ENCODE peak calls at places on chromosomes 7 and 10, in five cellular contexts. R, V, G, W and B are unnamed samples.

GRCh38 chr10:68079434-68079833 is 4.4 kb upstream of the HERC4 start:
- DNase-seq in W (no peak), V (no peak), R (no peak), G (no peak), B (no peak)

GRCh38 chr7:141409219-141409618 is 142.0 kb upstream of the AGK start:
- DNase-seq in V (no peak), G (no peak), W (no peak), R (no peak), B (no peak)

GRCh38 chr10:18312385-18313145 is 172.3 kb downstream of the CACNB2 start:
- DNase-seq in V (peak; percentile 52), R (no peak), W (no peak), G (no peak), B (peak; percentile 49)

GRCh38 chr10:49353026-49353894 is 42.6 kb downstream of the DRGX start:
- DNase-seq in R (no peak), V (no peak), G (no peak), W (no peak), B (no peak)

GRCh38 chr7:22350466-22351328 is 6.3 kb downstream of the RAPGEF5 start:
- DNase-seq in V (no peak), W (peak; percentile 84), R (no peak), G (no peak), B (peak; percentile 90)

GRCh38 chr7:30226593-30227268 is 57.7 kb upstream of the ZNRF2 start:
- DNase-seq in V (peak; percentile 58), G (no peak), W (no peak), R (no peak), B (peak; percentile 73)

GRCh38 chr10:31660301-31660700 is 268.3 kb downstream of the ARHGAP12 start:
- DNase-seq in G (peak; percentile 94), V (no peak), W (no peak), R (no peak), B (no peak)

GRCh38 chr10:26890956-26891355 is 30.2 kb upstream of the ABI1 start:
- DNase-seq in G (no peak), V (no peak), R (peak; percentile 50), W (peak; percentile 87), B (peak; percentile 72)

GRCh38 chr7:21543528-21544302 is 876 bp downstream of the DNAH11 start:
- DNase-seq in V (no peak), G (no peak), W (no peak), R (no peak), B (no peak)

GRCh38 chr10:99595770-99596465 is 24.3 kb downstream of the SLC25A28 start:
- DNase-seq in W (no peak), V (no peak), G (no peak), R (no peak), B (no peak)

GRCh38 chr7:134763960-134764359 is 15.5 kb upstream of the CALD1 start:
- DNase-seq in R (no peak), W (no peak), V (no peak), G (no peak), B (no peak)

GRCh38 chr10:17226891-17227303 is 1.1 kb upstream of the VIM start:
- DNase-seq in W (no peak), V (no peak), R (no peak), G (peak; percentile 64), B (no peak)

GRCh38 chr10:49568235-49568634 is 29.3 kb upstream of the ERCC6 start:
- DNase-seq in V (no peak), W (peak; percentile 75), G (no peak), R (no peak), B (no peak)

GRCh38 chr7:48089415-48089975 is 430 bp downstream of the UPP1 start:
- DNase-seq in G (peak; percentile 85), W (peak; percentile 86), V (no peak), R (peak; percentile 78), B (no peak)

GRCh38 chr10:102642553-102643345 is 1.5 kb upstream of the TRIM8 start:
- DNase-seq in W (peak; percentile 91), R (peak; percentile 76), G (peak; percentile 86), V (no peak), B (peak; percentile 50)

GRCh38 chr10:49611166-49611814 is 1.2 kb downstream of the SLC18A3 start:
- DNase-seq in W (peak; percentile 85), V (no peak), R (no peak), G (peak; percentile 52), B (no peak)

GRCh38 chr10:93071674-93072224 is 1.9 kb upstream of the CYP26A1 start:
- DNase-seq in R (no peak), V (no peak), G (no peak), W (peak; percentile 85), B (peak; percentile 70)

GRCh38 chr10:106615081-106615480 is 549.4 kb downstream of the SORCS1 start:
- DNase-seq in W (no peak), R (no peak), G (no peak), V (no peak), B (no peak)

GRCh38 chr10:131812012-131812403 is 88.8 kb upstream of the PPP2R2D start:
- DNase-seq in R (no peak), G (no peak), V (no peak), W (no peak), B (no peak)

GRCh38 chr7:129100827-129101166 is 43.7 kb upstream of the TSPAN33 start:
- DNase-seq in V (no peak), R (no peak), W (no peak), G (no peak), B (no peak)

GRCh38 chr10:89440262-89440661 is 25.9 kb downstream of the IFIT5 start:
- DNase-seq in G (no peak), W (no peak), R (no peak), V (no peak), B (no peak)

GRCh38 chr10:79063071-79063491 is 5.7 kb upstream of the ZMIZ1 start:
- DNase-seq in V (no peak), G (peak; percentile 48), W (peak; percentile 78), R (no peak), B (no peak)

GRCh38 chr7:51666751-51667150 is 350.1 kb upstream of the COBL start:
- DNase-seq in V (no peak), W (no peak), G (no peak), R (no peak), B (no peak)

GRCh38 chr7:111486472-111487142 is 75.7 kb downstream of the IMMP2L start:
- DNase-seq in R (no peak), V (peak; percentile 55), W (peak; percentile 69), G (no peak), B (peak; percentile 41)

GRCh38 chr10:126407831-126408230 is 19.6 kb upstream of the ADAM12 start:
- DNase-seq in R (no peak), G (no peak), W (no peak), V (no peak), B (no peak)

GRCh38 chr10:117078168-117078837 is 59.8 kb downstream of the VAX1 start:
- DNase-seq in G (no peak), V (no peak), W (no peak), R (no peak), B (no peak)

GRCh38 chr10:114691442-114691941 is 33.4 kb upstream of the ABLIM1 start:
- DNase-seq in W (no peak), G (no peak), R (no peak), V (no peak), B (peak; percentile 28)

GRCh38 chr7:47587389-47587788 is 5.5 kb upstream of the TNS3 start:
- DNase-seq in W (no peak), G (no peak), V (no peak), R (no peak), B (no peak)

GRCh38 chr10:128095753-128096469 is 30.3 kb downstream of the MKI67 start:
- DNase-seq in W (no peak), R (no peak), V (no peak), G (no peak), B (no peak)

GRCh38 chr7:141973673-141974072 is at the start of gene TAS2R38:
- DNase-seq in R (no peak), W (no peak), V (no peak), G (no peak), B (no peak)

DNA sequence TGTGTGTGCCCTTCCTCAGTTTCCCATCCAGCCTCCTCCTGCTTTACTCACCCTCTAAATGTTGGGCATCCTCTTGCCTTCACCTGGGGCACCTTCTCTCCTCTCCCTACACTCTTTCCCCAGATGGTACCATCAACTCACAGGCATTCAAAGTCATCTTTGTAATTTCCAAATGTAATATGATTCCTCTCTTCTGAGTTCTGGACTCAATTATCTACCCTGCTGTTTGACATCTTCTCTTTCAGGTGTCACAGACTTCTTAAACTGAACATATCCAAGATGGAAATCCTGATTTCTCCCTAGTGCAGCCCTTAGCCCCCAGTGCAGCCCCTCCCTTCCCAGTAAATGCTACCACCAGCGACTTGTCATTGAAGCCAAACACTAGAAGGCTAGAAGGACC is 422.8 kb downstream of the KCNMA1 start:
- DNase-seq in G (no peak), R (no peak), W (no peak), V (no peak), B (no peak)
- H3K27ac ChIP-seq in G (peak overlapping the region; percentile 70), R (no peak overlapping the region), W (no peak overlapping the region), V (no peak overlapping the region), B (no peak overlapping the region)

DNA sequence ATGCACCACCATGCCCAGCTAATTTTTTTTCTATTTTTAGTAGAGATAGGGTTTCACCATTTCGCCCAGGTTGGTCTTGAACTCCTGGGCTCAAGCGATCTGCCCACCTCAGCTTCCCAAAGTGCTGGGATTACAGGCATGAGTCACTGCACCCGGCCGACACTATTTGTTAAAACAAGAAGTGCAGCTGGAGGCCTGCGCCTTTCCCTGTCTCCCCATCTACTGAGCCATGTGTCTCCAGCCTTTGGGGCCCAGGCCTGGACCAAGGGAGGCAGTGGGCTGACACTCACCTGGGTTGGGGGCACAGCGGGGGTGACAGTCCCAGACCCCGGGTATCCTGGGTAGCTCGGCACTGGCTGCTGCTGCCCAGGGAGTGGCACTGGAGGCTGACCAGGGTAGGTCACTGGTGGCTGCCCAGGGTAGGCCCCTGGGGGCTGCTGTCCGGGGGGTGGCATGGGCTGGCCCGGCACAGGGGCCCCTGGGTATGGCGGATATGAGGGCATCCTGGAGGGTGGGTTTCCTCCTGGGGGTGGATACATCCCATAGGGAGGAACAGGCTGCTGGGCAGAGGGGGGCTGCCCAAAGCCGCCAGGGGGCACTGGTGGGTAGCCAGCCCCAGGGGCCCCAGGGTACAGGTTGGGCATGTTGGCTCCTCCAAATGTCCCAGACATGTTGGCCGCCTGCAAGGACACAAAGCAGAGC is 36.3 kb downstream of the PLAC9 start:
- DNase-seq in G (peak; percentile 69), W (no peak), V (peak; percentile 51), R (peak; percentile 56), B (no peak)
- H3K27ac ChIP-seq in G (peak overlapping the region; percentile 42), W (no peak overlapping the region), V (no peak overlapping the region), R (no peak overlapping the region), B (no peak overlapping the region)

GRCh38 chr10:22252801-22253577 is 35.2 kb upstream of the EBLN1 start:
- DNase-seq in V (no peak), R (peak; percentile 59), W (peak; percentile 73), G (peak; percentile 75), B (no peak)
- H3K27ac ChIP-seq in V (peak overlapping the region; percentile 94), R (peak overlapping the region; percentile 82), W (peak overlapping the region; percentile 92), G (peak overlapping the region; percentile 97), B (no peak overlapping the region)

GRCh38 chr7:2997014-2997413 is 46.7 kb downstream of the CARD11 start:
- DNase-seq in G (peak; percentile 48), W (no peak), V (no peak), R (no peak), B (no peak)

GRCh38 chr7:3002631-3003030 is 41.0 kb downstream of the CARD11 start:
- DNase-seq in W (no peak), R (no peak), V (no peak), G (peak; percentile 29), B (no peak)

GRCh38 chr7:2999078-2999500 is 44.6 kb downstream of the CARD11 start:
- DNase-seq in W (no peak), G (peak; percentile 13), R (no peak), V (no peak), B (peak; percentile 80)

GRCh38 chr7:3003936-3004335 is 39.7 kb downstream of the CARD11 start:
- DNase-seq in W (no peak), G (no peak), V (no peak), R (no peak), B (no peak)

GRCh38 chr7:3000566-3000965 is 43.1 kb downstream of the CARD11 start:
- DNase-seq in G (peak; percentile 25), R (no peak), W (no peak), V (no peak), B (no peak)
- H3K27ac ChIP-seq in G (no peak overlapping the region), R (no peak overlapping the region), W (no peak overlapping the region), V (no peak overlapping the region), B (no peak overlapping the region)